ENCODE peak calls at places on chromosomes 11 and 22, in six cellular contexts. O is upper lobe of right lung, V is A549, M is trophoblast cell, Y is lung, U is fibroblast of lung. E is an unnamed sample. For H3K4me1, the result is how much of the 10 kb centered on the place peaks cover.

GRCh38 chr22:35961480-35961902 is 67.1 kb downstream of the RBFOX2 start:
- DNase-seq in V (peak), Y (peak), U (peak), M (no peak), O (no peak), E (peak)

GRCh38 chr11:86571273-86571948 is 101.0 kb downstream of the ME3 start:
- DNase-seq in O (no peak), Y (no peak), M (peak), U (no peak), V (peak), E (no peak)

GRCh38 chr11:19846654-19847330 is 134.2 kb downstream of the NAV2 start:
- DNase-seq in V (no peak), M (no peak), Y (no peak), U (peak), O (no peak), E (peak)

GRCh38 chr22:49747705-49748104 is 80.0 kb downstream of the BRD1 start:
- DNase-seq in O (no peak), Y (no peak), U (no peak), M (no peak), V (no peak), E (no peak)

GRCh38 chr11:128481135-128481534 is 106.2 kb downstream of the ETS1 start:
- DNase-seq in V (no peak), O (no peak), Y (no peak), U (peak), M (no peak), E (no peak)

GRCh38 chr22:45608763-45609180 is 62.9 kb upstream of the ATXN10 start:
- DNase-seq in O (no peak), Y (no peak), U (peak), V (no peak), M (no peak), E (no peak)

GRCh38 chr11:111259871-111260270 is 14.3 kb downstream of the POU2AF2 start:
- DNase-seq in O (no peak), V (no peak), M (no peak), Y (no peak), U (peak), E (no peak)

GRCh38 chr11:113279591-113279990 is 34.8 kb upstream of the TTC12 start:
- DNase-seq in Y (no peak), M (no peak), O (no peak), V (no peak), U (no peak), E (no peak)

GRCh38 chr11:105100206-105100605 is 39.4 kb downstream of the CARD18 start:
- DNase-seq in V (no peak), M (peak), U (no peak), Y (no peak), O (no peak), E (no peak)

GRCh38 chr11:134361241-134361640 is 29.5 kb downstream of the GLB1L2 start:
- DNase-seq in Y (no peak), V (no peak), O (peak), U (no peak), M (no peak), E (no peak)

GRCh38 chr11:12180257-12181205 is 70.1 kb downstream of the MICAL2 start:
- DNase-seq in Y (no peak), M (peak), V (no peak), U (peak), O (no peak), E (no peak)

GRCh38 chr11:44610556-44610955 is 45.1 kb downstream of the CD82 start:
- DNase-seq in O (no peak), M (peak), V (no peak), U (no peak), Y (no peak), E (no peak)

GRCh38 chr22:26835929-26836528 is 178.6 kb downstream of the MIAT start:
- DNase-seq in O (no peak), U (no peak), V (peak), M (peak), Y (peak), E (peak)

GRCh38 chr11:123702137-123702536 is 39.3 kb downstream of the ZNF202 start:
- DNase-seq in O (no peak), Y (no peak), V (no peak), U (no peak), M (no peak), E (peak)

GRCh38 chr22:20116376-20116950 is 559 bp downstream of the RANBP1 start:
- DNase-seq in M (no peak), U (no peak), O (no peak), V (no peak), Y (no peak), E (no peak)

GRCh38 chr11:3225159-3225758 is 6.6 kb upstream of the MRGPRG start:
- DNase-seq in V (no peak), U (no peak), M (no peak), Y (no peak), O (no peak), E (peak)

GRCh38 chr11:27293500-27294417 is 69.3 kb downstream of the CCDC34 start:
- DNase-seq in M (no peak), U (peak), V (no peak), O (no peak), Y (no peak), E (no peak)

GRCh38 chr11:58963551-58964075 is 24.3 kb downstream of the GLYATL1 start:
- DNase-seq in Y (no peak), V (no peak), O (no peak), U (peak), M (peak), E (peak)

GRCh38 chr22:37930270-37930951 is 23.0 kb downstream of the C22orf23 start:
- DNase-seq in V (peak), O (no peak), Y (no peak), M (no peak), U (no peak), E (no peak)

GRCh38 chr22:19710020-19710768 is 4.1 kb upstream of the SEPTIN5 start:
- DNase-seq in Y (no peak), M (no peak), O (no peak), V (no peak), U (no peak), E (no peak)

GRCh38 chr11:115607621-115608191 is 103.5 kb upstream of the CADM1 start:
- DNase-seq in Y (no peak), O (no peak), M (no peak), V (no peak), U (peak), E (peak)

GRCh38 chr22:41857860-41858199 is 24.9 kb downstream of the SREBF2 start:
- DNase-seq in M (no peak), U (no peak), V (no peak), Y (no peak), O (no peak), E (no peak)

GRCh38 chr22:27801197-27801615 is 350 bp downstream of the MN1 start:
- DNase-seq in M (no peak), Y (no peak), O (peak), U (peak), V (peak), E (peak)

GRCh38 chr11:20025331-20025840 is 134.9 kb downstream of the DBX1 start:
- DNase-seq in U (no peak), M (no peak), V (no peak), Y (no peak), O (no peak), E (no peak)

GRCh38 chr11:82902086-82902485 is 550 bp downstream of the DDIAS start:
- DNase-seq in V (no peak), Y (no peak), M (no peak), O (no peak), U (no peak), E (no peak)

GRCh38 chr22:38397189-38398097 is 57.6 kb downstream of the KCNJ4 start:
- DNase-seq in V (no peak), Y (peak), M (peak), U (peak), O (peak), E (peak)

GRCh38 chr11:12800032-12800671 is 125.9 kb downstream of the TEAD1 start:
- DNase-seq in V (peak), M (peak), U (peak), O (no peak), Y (peak), E (no peak)

GRCh38 chr11:33329705-33330329 is 72.6 kb downstream of the HIPK3 start:
- DNase-seq in M (peak), U (peak), O (no peak), V (peak), Y (no peak), E (no peak)

DNA sequence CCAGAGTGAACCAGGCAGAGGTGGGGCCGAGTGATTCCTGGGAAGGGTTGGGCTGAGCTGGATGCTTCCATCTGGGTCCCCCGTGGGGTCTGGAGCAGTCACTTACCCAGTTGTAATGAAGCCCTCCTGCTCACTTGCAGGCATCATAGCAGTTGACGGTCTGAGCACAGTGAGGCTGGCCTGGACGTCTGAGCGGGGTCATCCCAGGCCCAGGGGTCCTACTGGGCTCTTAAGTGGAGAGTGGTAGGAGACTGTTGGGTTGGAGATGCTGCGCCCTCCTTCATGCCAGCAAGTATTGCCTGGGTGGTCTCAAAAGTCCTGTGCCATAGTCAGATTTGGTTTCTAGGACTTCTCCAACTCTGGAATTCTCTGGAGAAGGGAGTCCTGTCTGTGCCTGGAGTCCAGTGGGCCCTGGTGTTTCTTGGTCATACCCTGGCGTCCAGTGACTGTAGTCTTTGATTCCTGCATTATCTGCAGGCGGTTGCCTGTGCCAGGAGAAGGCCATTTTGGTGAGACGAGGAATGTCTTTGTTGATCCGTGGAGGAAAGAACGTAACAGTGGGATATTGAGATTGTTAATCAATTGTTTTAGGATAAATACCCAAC is 82.3 kb downstream of the TBC1D22A start:
- DNase-seq in M (no peak), O (no peak), U (no peak), V (no peak), Y (no peak), E (no peak)
- H3K4me3 ChIP-seq in M (no peak), O (no peak), U (peak), V (no peak), Y (no peak), E (peak)

GRCh38 chr11:839280-839623 is 3.1 kb downstream of the POLR2L start:
- DNase-seq in O (no peak), V (no peak), M (no peak), Y (no peak), U (no peak), E (no peak)
- H3K4me1 ChIP-seq in O (under half), V (half or more), M (under half), Y (under half), U (under half), E (under half)

DNA sequence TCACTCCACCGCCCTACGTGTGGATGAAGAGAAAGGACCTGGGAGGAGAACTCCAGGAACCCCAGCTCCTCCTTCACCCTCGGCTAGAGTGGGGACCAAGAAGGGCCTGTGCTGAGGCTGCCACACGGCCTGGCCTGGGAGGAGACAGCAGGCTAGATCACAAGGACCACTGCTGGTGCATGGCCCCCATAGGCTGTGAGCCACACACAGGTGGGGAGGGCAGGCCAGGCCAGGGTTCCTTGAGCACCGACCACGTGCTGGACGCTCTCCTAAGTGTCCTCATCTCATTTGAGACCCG is 1392.4 kb downstream of the TBC1D22A start:
- DNase-seq in U (no peak), O (no peak), Y (no peak), M (no peak), V (no peak), E (no peak)
- H3K4me3 ChIP-seq in U (no peak), O (no peak), Y (no peak), M (no peak), V (no peak), E (no peak)

GRCh38 chr11:66341502-66342126 is 3.3 kb downstream of the BRMS1 start:
- DNase-seq in Y (no peak), V (no peak), M (no peak), U (no peak), O (peak), E (peak)

GRCh38 chr11:66344550-66345315 is at the start of gene BRMS1:
- DNase-seq in O (peak), M (peak), V (peak), Y (peak), U (peak), E (peak)

GRCh38 chr11:66340596-66341501 is 4.1 kb downstream of the BRMS1 start:
- DNase-seq in V (no peak), Y (no peak), M (no peak), O (peak), U (no peak), E (peak)

GRCh38 chr11:66345316-66345649 is 379 bp upstream of the BRMS1 start:
- DNase-seq in M (no peak), Y (no peak), U (no peak), O (no peak), V (no peak), E (no peak)

DNA sequence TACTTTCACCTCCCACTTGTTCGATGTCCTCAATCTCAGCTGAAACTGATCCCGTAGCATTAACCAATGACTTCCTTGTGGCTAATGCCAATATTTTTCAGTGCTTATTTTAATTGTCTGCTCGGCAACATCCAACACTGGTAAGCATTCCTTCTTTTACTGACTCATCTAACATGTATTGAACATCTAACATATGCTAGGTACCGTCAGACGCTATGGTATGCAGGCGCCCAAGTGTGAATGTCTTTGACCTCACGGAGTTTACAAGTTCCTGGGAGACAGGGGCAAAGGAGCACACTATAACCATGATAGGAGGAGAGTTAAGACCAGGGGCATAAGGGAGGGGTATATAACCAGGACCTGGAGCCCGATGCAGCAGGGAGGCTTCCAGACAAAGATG is 1.7 kb downstream of the BRMS1 start:
- DNase-seq in Y (no peak), M (no peak), U (no peak), O (peak), V (no peak), E (no peak)
- H3K4me1 ChIP-seq in Y (under half), M (under half), U (under half), O (under half), V (under half), E (under half)

DNA sequence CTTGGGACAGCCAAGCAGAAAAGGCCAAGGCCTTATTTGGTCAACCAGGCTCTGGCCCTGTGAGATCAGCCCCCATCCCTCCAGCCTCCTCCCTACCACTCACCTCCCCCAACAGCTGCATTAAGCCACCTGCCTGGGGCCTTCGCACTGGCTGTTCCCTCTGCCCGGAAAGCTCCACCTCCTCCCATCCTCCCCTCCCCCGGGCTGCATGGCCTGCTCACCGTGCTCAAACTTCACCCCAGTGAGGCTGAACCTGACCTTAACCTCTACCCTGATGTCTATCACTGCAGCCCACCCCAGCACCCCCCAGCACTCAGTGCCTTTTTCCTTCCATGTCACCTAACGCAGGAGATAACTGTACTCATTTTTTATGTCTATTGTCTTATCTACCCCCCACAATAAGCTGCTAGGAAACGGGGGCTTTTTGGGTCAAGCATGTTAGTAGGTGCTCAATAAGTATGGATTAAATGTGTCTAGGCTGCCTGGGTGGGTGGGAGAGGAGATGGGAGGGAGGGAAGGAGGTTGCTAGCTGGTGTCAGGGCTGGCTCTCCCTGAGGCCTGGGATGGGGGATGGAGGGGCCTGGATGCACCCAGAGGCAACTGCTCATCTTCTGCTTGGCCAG is 912 bp downstream of the PTPRCAP start:
- DNase-seq in V (no peak), M (peak), Y (no peak), O (no peak), U (peak), E (no peak)
- H3K4me3 ChIP-seq in V (no peak), M (no peak), Y (no peak), O (peak), U (no peak), E (no peak)

GRCh38 chr11:68503792-68504191 is 43.2 kb downstream of the PPP6R3 start:
- DNase-seq in M (peak), V (no peak), U (no peak), Y (peak), O (peak), E (no peak)
- H3K4me1 ChIP-seq in M (under half), V (under half), U (under half), Y (under half), O (half or more), E (under half)

DNA sequence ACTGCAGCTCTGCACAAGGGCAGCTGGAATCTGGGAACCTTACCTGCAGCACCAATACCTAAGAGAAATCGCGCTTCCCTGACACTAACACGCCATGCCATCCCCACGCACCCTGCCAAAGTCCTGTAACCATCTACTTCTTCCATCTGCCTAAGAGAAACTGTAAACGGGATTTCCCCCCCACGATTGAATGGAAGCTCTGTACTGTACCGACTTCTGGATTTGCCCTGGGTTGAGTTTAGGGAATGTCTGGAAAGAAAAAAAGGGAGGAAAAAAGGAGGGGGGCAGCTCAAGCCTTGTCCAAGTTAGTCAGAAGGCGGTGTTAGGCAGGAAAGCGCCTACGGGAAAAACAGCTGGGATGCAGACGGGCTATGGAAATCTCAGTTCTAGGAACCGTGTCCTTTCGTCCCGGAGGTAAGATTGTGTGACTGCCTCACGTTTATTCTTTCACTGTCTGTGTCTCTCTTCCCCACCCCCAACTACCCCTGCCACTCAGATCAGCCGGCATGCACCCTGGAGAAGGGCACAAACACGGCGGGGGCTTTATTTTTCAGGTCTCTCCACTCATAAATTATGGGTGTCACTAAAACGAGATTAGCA is 125.5 kb upstream of the C11orf58 start:
- DNase-seq in V (no peak), M (no peak), U (peak), O (no peak), Y (no peak), E (no peak)
- H3K4me3 ChIP-seq in V (peak), M (no peak), U (peak), O (peak), Y (no peak), E (peak)

E was measured in right cardiac atrium.